ENCODE peak calls at places on chromosomes 11 and 22, in ten cellular contexts. N is testis, A is heart left ventricle, O is uterus, Z is breast epithelium, U is body of pancreas, V is stomach, G is right lobe of liver, Q is ovary, R is spleen. Y is an unnamed sample.

GRCh38 chr22:47343611-47344010 is 581.2 kb downstream of the TBC1D22A start:
- DNase-seq in N (no peak), A (no peak), O (no peak), Z (no peak), U (no peak), V (no peak), G (no peak), Q (no peak), R (no peak), Y (no peak)

GRCh38 chr11:71385091-71385490 is 63.1 kb downstream of the DHCR7 start:
- DNase-seq in N (no peak), A (no peak), O (no peak), Z (no peak), U (no peak), V (no peak), G (no peak), Q (no peak), R (no peak), Y (no peak)

GRCh38 chr11:1546536-1547466 is 25.3 kb downstream of the DUSP8 start:
- DNase-seq in N (peak), A (peak), O (no peak), Z (no peak), U (peak), V (peak), G (no peak), Q (no peak), R (no peak), Y (no peak)

GRCh38 chr11:9573775-9574555 is 495 bp downstream of the WEE1 start:
- DNase-seq in N (peak), A (peak), O (no peak), Z (no peak), U (peak), V (peak), G (peak), Q (no peak), R (peak), Y (peak)

GRCh38 chr11:112298535-112298934 is 37.9 kb upstream of the PLET1 start:
- DNase-seq in N (no peak), A (peak), O (no peak), Z (no peak), U (no peak), V (peak), G (peak), Q (no peak), R (no peak), Y (no peak)

GRCh38 chr22:41286639-41287091 is 678 bp upstream of the RANGAP1 start:
- DNase-seq in N (peak), A (no peak), O (no peak), Z (no peak), U (peak), V (no peak), G (peak), Q (no peak), R (peak), Y (no peak)

GRCh38 chr22:42868751-42869251 is 11.7 kb upstream of the ARFGAP3 start:
- DNase-seq in N (peak), A (peak), O (no peak), Z (peak), U (peak), V (peak), G (peak), Q (no peak), R (no peak), Y (peak)

GRCh38 chr22:46637711-46638600 is 17.8 kb downstream of the GRAMD4 start:
- DNase-seq in N (no peak), A (no peak), O (no peak), Z (no peak), U (no peak), V (no peak), G (no peak), Q (no peak), R (no peak), Y (no peak)

GRCh38 chr11:60951611-60951908 is 416 bp downstream of the SLC15A3 start:
- DNase-seq in N (no peak), A (no peak), O (peak), Z (no peak), U (no peak), V (no peak), G (no peak), Q (peak), R (no peak), Y (no peak)

GRCh38 chr22:39181778-39182177 is 29.3 kb upstream of the CBX7 start:
- DNase-seq in N (no peak), A (no peak), O (no peak), Z (no peak), U (no peak), V (no peak), G (peak), Q (no peak), R (peak), Y (no peak)

GRCh38 chr11:74877132-74877531 is 71.8 kb downstream of the XRRA1 start:
- DNase-seq in N (no peak), A (no peak), O (no peak), Z (no peak), U (no peak), V (no peak), G (no peak), Q (no peak), R (no peak), Y (no peak)

GRCh38 chr11:71991494-71991893 is 7.2 kb upstream of the IL18BP start:
- DNase-seq in N (no peak), A (no peak), O (no peak), Z (no peak), U (no peak), V (no peak), G (peak), Q (no peak), R (no peak), Y (no peak)

GRCh38 chr22:19887251-19887985 is 32.7 kb upstream of the GNB1L start:
- DNase-seq in N (no peak), A (no peak), O (peak), Z (no peak), U (no peak), V (no peak), G (no peak), Q (no peak), R (peak), Y (no peak)

GRCh38 chr11:125874556-125875124 is 12.8 kb upstream of the HYLS1 start:
- DNase-seq in N (peak), A (peak), O (peak), Z (no peak), U (peak), V (peak), G (peak), Q (peak), R (no peak), Y (no peak)

GRCh38 chr22:21016644-21017420 is 1.9 kb downstream of the P2RX6 start:
- DNase-seq in N (no peak), A (no peak), O (no peak), Z (no peak), U (no peak), V (no peak), G (no peak), Q (no peak), R (peak), Y (no peak)
- TF ChIP-seq CTCF in N (no peak), A (no peak), O (no peak), Z (no peak), U (no peak), V (no peak), G (no peak), Q (no peak), R (no peak), Y (no peak)

GRCh38 chr22:21657020-21657360 is 8.8 kb upstream of the PPIL2 start:
- DNase-seq in N (no peak), A (no peak), O (no peak), Z (no peak), U (no peak), V (no peak), G (no peak), Q (no peak), R (no peak), Y (no peak)
- H3K4me3 ChIP-seq in N (peak), A (peak), O (no peak), Z (peak), U (no peak), V (peak), G (peak), Q (no peak), R (peak), Y (no peak)

DNA sequence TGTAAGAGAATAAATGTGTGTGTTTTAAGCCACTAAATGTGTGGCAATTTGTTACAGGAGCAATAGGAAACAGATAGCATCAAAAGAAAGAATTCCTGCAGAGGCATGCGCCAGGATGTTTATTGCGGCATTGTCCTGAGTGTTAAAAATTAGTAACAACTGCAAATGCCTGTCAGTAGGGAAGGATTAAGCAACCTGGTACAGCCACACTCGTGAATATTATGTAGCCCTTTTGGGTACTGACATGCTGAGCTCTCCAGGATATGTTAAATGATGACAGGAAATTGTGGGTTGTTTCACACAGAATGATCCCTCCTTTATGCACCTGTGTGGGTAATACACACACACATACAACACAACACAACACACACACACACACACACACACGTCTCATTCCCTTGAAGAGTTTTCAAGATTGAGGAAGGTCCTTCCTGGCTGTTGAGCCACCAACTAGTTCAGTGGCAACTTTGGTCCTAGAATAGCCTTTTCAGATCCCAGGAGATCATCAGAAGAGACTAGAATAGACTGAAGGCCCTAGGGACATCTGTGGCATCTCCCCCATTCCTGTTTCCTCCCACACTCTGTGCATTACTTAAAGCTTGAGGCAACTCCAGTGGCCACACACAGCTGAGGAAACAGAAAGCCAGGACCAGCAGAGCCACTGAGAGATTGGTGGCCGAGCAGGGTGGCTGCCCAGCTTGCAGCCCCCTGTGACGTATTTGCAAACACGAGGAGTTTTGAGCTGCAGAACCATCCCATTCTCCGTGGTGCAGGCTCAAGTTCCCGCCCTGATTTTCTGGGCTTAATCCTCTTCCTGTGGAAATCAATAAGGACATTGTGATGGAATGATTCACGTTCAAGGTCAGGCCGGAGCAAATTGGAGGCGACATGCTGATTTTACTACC is 69.4 kb upstream of the MYOD1 start:
- DNase-seq in N (no peak), A (no peak), O (no peak), Z (no peak), U (no peak), V (no peak), G (no peak), Q (no peak), R (no peak), Y (peak)
- TF ChIP-seq POLR2A in N (no peak), A (no peak), O (no peak), Z (no peak), U (no peak), V (no peak), G (no peak), Q (no peak), R (no peak), Y (no peak)

GRCh38 chr11:43557553-43558031 is 122.9 kb upstream of the HSD17B12 start:
- DNase-seq in N (peak), A (no peak), O (no peak), Z (no peak), U (no peak), V (no peak), G (no peak), Q (no peak), R (no peak), Y (no peak)
- TF ChIP-seq CTCF in N (peak), A (peak), O (no peak), Z (peak), U (no peak), V (no peak), G (no peak), Q (no peak), R (no peak), Y (no peak)

GRCh38 chr11:11843642-11844041 is 1.9 kb downstream of the USP47 start:
- DNase-seq in N (no peak), A (no peak), O (no peak), Z (no peak), U (no peak), V (no peak), G (no peak), Q (no peak), R (no peak), Y (no peak)
- H3K4me3 ChIP-seq in N (peak), A (peak), O (peak), Z (peak), U (peak), V (peak), G (peak), Q (peak), R (peak), Y (no peak)

GRCh38 chr11:2750601-2751522 is 51.1 kb upstream of the KCNQ1OT1 start:
- DNase-seq in N (no peak), A (no peak), O (no peak), Z (no peak), U (no peak), V (peak), G (no peak), Q (no peak), R (peak), Y (no peak)

GRCh38 chr11:2748061-2748813 is 48.4 kb upstream of the KCNQ1OT1 start:
- DNase-seq in N (no peak), A (no peak), O (no peak), Z (no peak), U (no peak), V (no peak), G (no peak), Q (no peak), R (peak), Y (no peak)

GRCh38 chr11:2747236-2748015 is 47.6 kb upstream of the KCNQ1OT1 start:
- DNase-seq in N (no peak), A (no peak), O (no peak), Z (no peak), U (no peak), V (no peak), G (no peak), Q (no peak), R (peak), Y (peak)

GRCh38 chr11:2750101-2750509 is 50.3 kb upstream of the KCNQ1OT1 start:
- DNase-seq in N (no peak), A (no peak), O (no peak), Z (no peak), U (no peak), V (no peak), G (no peak), Q (no peak), R (peak), Y (peak)

DNA sequence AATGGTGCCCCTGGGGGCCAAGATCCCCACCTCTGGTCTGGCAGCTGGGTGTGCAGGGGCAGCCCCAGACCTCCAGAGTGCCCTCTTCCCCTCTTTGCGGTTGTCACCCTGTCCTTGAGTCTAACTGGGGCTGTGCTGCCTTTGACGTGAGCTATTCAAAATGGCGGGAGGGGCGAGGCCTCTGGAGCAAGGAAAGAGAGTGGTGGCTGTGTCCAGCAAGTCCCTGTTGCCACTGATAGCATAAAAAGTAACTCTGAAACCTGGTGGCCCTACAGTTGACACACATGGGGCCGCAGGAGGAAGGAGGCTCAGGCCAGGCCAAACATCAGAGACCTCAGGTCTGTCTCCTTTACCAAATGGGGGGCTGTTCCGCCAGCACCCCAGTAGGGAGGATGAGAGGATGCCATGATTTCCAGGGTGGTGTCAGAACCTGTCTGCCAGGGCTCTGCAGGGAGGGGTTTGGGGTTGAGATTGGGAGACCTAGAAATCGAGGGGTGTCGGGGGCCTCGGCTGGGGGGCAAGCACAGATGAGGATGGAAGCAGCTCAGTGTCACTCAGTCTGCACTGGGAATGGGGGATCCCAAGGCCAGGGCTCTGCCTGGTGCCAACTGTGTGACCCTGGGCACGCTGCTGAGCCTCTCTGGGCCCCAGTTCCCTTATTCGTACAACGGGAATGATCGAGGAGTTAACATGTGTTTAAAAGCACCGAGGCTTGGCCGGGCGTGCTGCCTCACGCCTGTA is 49.2 kb upstream of the KCNQ1OT1 start:
- DNase-seq in N (no peak), A (no peak), O (no peak), Z (no peak), U (no peak), V (no peak), G (no peak), Q (no peak), R (peak), Y (no peak)
- TF ChIP-seq POLR2A in N (no peak), A (no peak), O (no peak), Z (no peak), U (no peak), V (no peak), G (no peak), Q (no peak), R (no peak), Y (no peak)

DNA sequence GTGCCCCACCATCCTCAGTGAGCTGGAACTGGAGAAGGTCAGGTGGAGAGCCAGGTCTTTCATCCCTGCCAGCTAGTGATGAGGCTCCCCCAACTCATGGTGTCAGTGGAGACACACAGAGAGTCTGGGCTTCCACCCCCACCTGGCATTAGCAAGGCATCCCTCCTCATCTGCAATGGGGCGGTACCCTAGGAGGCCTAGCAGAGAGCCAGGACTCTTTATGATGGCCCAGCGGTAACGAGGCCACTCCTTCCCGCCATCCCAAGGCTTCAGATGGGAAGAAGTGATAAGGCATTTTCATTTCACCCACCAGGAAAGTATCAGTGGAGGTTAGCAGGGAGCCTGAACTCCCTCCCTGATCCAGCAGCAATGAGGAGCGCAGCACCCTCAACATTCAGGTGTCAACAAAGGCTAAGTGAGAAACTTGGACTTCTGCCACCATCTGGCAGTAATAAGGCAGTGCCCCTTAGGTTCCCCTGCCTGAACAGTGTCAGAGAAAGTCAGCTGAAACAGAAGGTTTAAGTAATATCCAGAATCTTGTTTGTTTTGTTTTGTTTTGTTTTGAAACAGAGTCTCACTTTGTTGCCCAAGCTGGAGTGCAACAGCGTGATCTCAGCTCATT is 40.5 kb upstream of the FBLN1 start:
- DNase-seq in N (no peak), A (no peak), O (no peak), Z (no peak), U (no peak), V (no peak), G (no peak), Q (no peak), R (no peak), Y (no peak)
- TF ChIP-seq CTCF in N (no peak), A (no peak), O (no peak), Z (no peak), U (no peak), V (no peak), G (no peak), Q (no peak), R (no peak), Y (no peak)